ENCODE peak calls at places on chromosomes 11 and 22, in four cellular contexts. V is mucosa of descending colon, D is HFF-Myc, G is H7. T is an unnamed sample.

GRCh38 chr11:60905047-60905446 is 1.3 kb downstream of the PRPF19 start:
- DNase-seq in V (no peak), D (no peak), G (no peak), T (no peak)

GRCh38 chr11:45145421-45146071 is 893 bp upstream of the PRDM11 start:
- DNase-seq in V (peak), D (no peak), G (peak), T (peak)

GRCh38 chr22:50544078-50544745 is 1.5 kb upstream of the KLHDC7B start:
- DNase-seq in V (peak), D (no peak), G (peak), T (peak)

GRCh38 chr11:12785901-12786300 is 111.7 kb downstream of the TEAD1 start:
- DNase-seq in V (no peak), D (no peak), G (no peak), T (peak)

GRCh38 chr11:68164437-68164836 is 43.2 kb upstream of the CHKA start:
- DNase-seq in V (no peak), D (no peak), G (no peak), T (no peak)

GRCh38 chr11:71203681-71204080 is 48.7 kb downstream of the SHANK2 start:
- DNase-seq in V (no peak), D (no peak), G (no peak), T (no peak)

GRCh38 chr22:26066534-26066933 is 102.7 kb upstream of the SEZ6L start:
- DNase-seq in V (no peak), D (no peak), G (peak), T (no peak)

GRCh38 chr11:28393348-28393747 is 285.2 kb downstream of the METTL15 start:
- DNase-seq in V (no peak), D (no peak), G (no peak), T (no peak)

GRCh38 chr22:38205261-38206128 is 3.7 kb downstream of the MAFF start:
- DNase-seq in V (peak), D (no peak), G (peak), T (no peak)

GRCh38 chr11:94558468-94558867 is 8.7 kb upstream of the PIWIL4 start:
- DNase-seq in V (no peak), D (no peak), G (no peak), T (no peak)

GRCh38 chr22:26707581-26707980 is 50.2 kb downstream of the MIAT start:
- DNase-seq in V (no peak), D (no peak), G (no peak), T (no peak)

GRCh38 chr11:11977206-11977938 is 31.1 kb downstream of the DKK3 start:
- DNase-seq in V (peak), D (peak), G (peak), T (no peak)

GRCh38 chr11:134229131-134229790 is 4.8 kb downstream of the VPS26B start:
- DNase-seq in V (no peak), D (no peak), G (no peak), T (no peak)

GRCh38 chr22:37650463-37651136 is 7.9 kb upstream of the PDXP start:
- DNase-seq in V (no peak), D (no peak), G (no peak), T (no peak)

GRCh38 chr11:72598901-72599300 is 75.3 kb downstream of the PDE2A start:
- DNase-seq in V (peak), D (no peak), G (peak), T (peak)

GRCh38 chr11:114321621-114322257 is 25.5 kb downstream of the NNMT start:
- DNase-seq in V (no peak), D (peak), G (no peak), T (no peak)

GRCh38 chr11:102276302-102277182 is 40.7 kb upstream of the BIRC3 start:
- DNase-seq in V (no peak), D (peak), G (no peak), T (no peak)

GRCh38 chr11:1163911-1164735 is 6.4 kb downstream of the MUC5AC start:
- DNase-seq in V (no peak), D (no peak), G (peak), T (no peak)

GRCh38 chr11:8031248-8032115 is 44.3 kb downstream of the EIF3F start:
- DNase-seq in V (no peak), D (no peak), G (peak), T (no peak)

GRCh38 chr11:78773503-78773902 is 198.8 kb upstream of the NARS2 start:
- DNase-seq in V (no peak), D (no peak), G (no peak), T (no peak)

GRCh38 chr11:118895093-118896039 is 11.7 kb downstream of the CXCR5 start:
- DNase-seq in V (peak), D (no peak), G (peak), T (no peak)

GRCh38 chr22:17565986-17566687 is 2.8 kb downstream of the SLC25A18 start:
- DNase-seq in V (no peak), D (no peak), G (no peak), T (no peak)

GRCh38 chr11:104487035-104487775 is 323.3 kb upstream of the PDGFD start:
- DNase-seq in V (no peak), D (no peak), G (no peak), T (no peak)

GRCh38 chr11:1792461-1792860 is 28.7 kb upstream of the CTSD start:
- DNase-seq in V (no peak), D (no peak), G (no peak), T (no peak)

GRCh38 chr11:33722579-33723234 is 13.5 kb downstream of the CD59 start:
- DNase-seq in V (no peak), D (no peak), G (no peak), T (no peak)

GRCh38 chr22:50600541-50600940 is at the start of gene MAPK8IP2:
- DNase-seq in V (no peak), D (no peak), G (peak), T (no peak)

GRCh38 chr22:47107431-47107830 is 345.0 kb downstream of the TBC1D22A start:
- DNase-seq in V (no peak), D (peak), G (no peak), T (no peak)

GRCh38 chr11:16418698-16419097 is 62.4 kb upstream of the SOX6 start:
- DNase-seq in V (no peak), D (no peak), G (no peak), T (no peak)

GRCh38 chr22:25059438-25059837 is 106.9 kb downstream of the KIAA1671 start:
- DNase-seq in V (no peak), D (no peak), G (no peak), T (no peak)

GRCh38 chr11:2388431-2389024 is 11.4 kb downstream of the CD81 start:
- DNase-seq in V (no peak), D (no peak), G (no peak), T (no peak)

GRCh38 chr11:66429983-66430602 is 8.6 kb downstream of the MRPL11 start:
- DNase-seq in V (peak), D (peak), G (peak), T (peak)

GRCh38 chr11:66854729-66855211 is 2.1 kb upstream of the LRFN4 start:
- DNase-seq in V (no peak), D (no peak), G (peak), T (no peak)

GRCh38 chr11:62132188-62132587 is 8.4 kb downstream of the INCENP start:
- DNase-seq in V (no peak), D (no peak), G (peak), T (no peak)

GRCh38 chr11:57903011-57903410 is 120.7 kb upstream of the OR9Q1 start:
- DNase-seq in V (no peak), D (no peak), G (no peak), T (no peak)

GRCh38 chr11:100681064-100681502 is 6.0 kb upstream of the ARHGAP42 start:
- DNase-seq in V (peak), D (no peak), G (peak), T (peak)

GRCh38 chr22:48434156-48434867 is 1393.4 kb downstream of the BRD1 start:
- DNase-seq in V (no peak), D (no peak), G (no peak), T (no peak)

GRCh38 chr22:28341001-28341400 is 338.6 kb downstream of the TTC28 start:
- DNase-seq in V (no peak), D (no peak), G (no peak), T (no peak)

GRCh38 chr11:30873924-30874323 is 287.8 kb upstream of the MPPED2 start:
- DNase-seq in V (no peak), D (no peak), G (no peak), T (no peak)

GRCh38 chr11:94028436-94028835 is 7.3 kb downstream of the HEPHL1 start:
- DNase-seq in V (no peak), D (peak), G (no peak), T (no peak)

GRCh38 chr11:74139151-74139918 is 31.5 kb downstream of the C2CD3 start:
- DNase-seq in V (no peak), D (no peak), G (no peak), T (no peak)
- H3K4me3 ChIP-seq in V (no peak), D (no peak), G (no peak), T (no peak)

GRCh38 chr22:43288807-43289417 is 54.3 kb downstream of the SCUBE1 start:
- DNase-seq in V (no peak), D (no peak), G (peak), T (no peak)
- H3K4me3 ChIP-seq in V (no peak), D (no peak), G (no peak), T (no peak)

DNA sequence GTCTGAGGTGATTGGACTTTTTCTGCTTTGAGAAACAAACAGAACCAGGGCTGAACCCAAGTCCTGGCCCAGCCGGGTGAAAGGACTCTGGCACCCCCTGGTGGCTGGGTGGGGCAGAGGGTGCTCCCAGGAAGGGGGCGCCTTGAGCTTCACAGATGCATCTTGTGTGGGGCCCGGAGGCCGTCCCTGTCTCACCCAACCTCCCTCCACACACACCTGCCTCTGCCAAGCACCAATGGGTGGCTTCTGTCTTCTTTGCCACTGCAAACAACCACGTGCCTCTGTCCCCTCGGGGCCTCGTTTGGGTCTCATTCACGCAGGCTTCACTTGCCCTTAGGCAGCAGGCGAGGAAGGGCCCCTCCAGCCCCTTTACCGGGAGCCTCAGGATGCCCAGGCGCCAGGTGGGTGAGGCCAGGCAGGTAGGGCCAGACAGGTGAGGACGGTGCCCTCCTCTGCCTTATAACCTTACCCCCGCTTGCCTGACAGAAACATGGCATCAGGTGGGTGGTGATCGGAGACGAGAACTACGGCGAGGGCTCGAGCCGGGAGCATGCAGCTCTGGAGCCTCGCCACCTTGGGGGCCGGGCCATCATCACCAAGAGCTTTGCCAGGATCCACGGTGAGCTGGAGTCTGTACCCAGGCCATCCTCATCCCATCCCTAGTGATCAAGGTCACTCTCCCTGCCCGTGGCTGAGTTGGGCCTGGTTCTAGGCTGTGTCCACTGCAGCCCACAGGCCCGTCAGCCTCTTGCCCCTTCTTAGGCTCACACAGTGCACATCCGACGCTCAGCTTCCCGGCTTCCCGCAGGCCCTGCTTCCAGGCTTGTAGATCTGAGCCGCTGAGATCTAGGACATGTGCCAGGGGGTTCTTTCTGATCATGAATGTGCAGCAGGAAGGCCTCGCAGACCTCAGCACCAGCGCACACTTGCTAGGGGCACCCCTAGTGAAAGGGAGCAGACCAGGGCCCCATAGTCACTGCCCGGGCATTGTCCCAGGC is 17.2 kb downstream of the POLR3H start:
- DNase-seq in V (peak), D (no peak), G (peak), T (peak)
- H3K4me3 ChIP-seq in V (no peak), D (no peak), G (no peak), T (no peak)

GRCh38 chr11:117822031-117822521 is 2.5 kb downstream of the FXYD2 start:
- DNase-seq in V (peak), D (no peak), G (peak), T (peak)
- H3K4me3 ChIP-seq in V (no peak), D (no peak), G (no peak), T (no peak)

DNA sequence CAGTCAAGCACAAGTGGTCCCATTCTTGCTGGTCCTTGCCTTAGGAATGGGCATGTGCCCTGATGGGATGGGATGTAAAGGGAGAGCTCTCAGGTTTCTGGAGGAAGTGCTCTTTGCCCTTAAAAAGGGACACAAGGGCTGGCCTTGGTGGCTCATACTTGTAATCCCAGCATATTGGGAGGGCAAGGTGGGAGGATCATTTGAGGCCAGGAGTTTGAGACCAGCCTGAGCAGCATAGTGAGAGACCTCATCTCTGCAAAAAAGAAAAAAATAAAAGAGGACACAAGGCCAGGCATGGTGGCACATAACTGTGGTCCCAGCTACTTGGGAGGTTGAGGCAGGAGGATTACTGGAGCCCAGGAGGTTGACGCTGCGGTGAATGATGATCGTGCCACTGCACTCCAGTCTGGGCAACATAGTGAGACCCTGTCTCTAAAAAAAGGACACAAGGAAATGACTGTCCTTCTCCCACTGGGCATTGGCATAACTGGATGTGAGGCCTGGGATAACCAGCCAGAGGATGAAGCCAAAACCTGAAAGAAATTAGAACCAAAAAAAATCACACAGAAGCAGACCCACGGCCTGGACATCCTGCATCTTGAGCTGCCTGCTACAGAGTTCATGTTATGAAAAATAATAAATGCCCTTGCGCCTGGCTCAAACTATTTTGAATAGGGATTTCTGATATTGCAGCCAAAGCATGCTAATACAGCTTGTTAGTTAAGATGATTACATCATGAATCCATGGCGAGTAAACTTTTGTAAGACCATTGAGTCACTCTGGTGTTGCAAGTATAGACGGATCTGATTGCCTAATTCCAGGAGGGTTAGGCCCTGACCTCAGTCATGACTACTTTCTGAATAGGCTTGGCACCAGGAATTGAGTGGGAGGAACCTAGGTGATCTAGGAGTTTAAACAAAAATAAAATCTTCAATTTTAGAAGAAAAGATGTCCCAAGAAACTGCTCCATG is 12.9 kb upstream of the CRKL start:
- DNase-seq in V (no peak), D (peak), G (no peak), T (no peak)
- H3K4me3 ChIP-seq in V (no peak), D (no peak), G (no peak), T (no peak)

GRCh38 chr22:30310881-30311771 is 15.6 kb downstream of the TBC1D10A start:
- DNase-seq in V (peak), D (no peak), G (peak), T (peak)
- H3K4me3 ChIP-seq in V (no peak), D (no peak), G (no peak), T (no peak)